ENCODE peak calls at places on chromosomes 1 and 21, in seven cellular contexts. One of them, this sample, is unnamed.

GRCh38 chr1:41417335-41417682 is 56.1 kb downstream of the FOXO6 start:
- DNase-seq in psoas muscle: no peak
- DNase-seq in A549: no peak
- DNase-seq in CD8-positive, alpha-beta T cell: no peak
- DNase-seq in lower lobe of right lung: no peak
- DNase-seq in suprapubic skin: no peak
- DNase-seq in mucosa of descending colon: no peak
- DNase-seq in this sample: no peak

GRCh38 chr1:243575070-243575469 is 275.0 kb downstream of the AKT3 start:
- DNase-seq in mucosa of descending colon: no peak
- DNase-seq in psoas muscle: no peak
- DNase-seq in A549: no peak
- DNase-seq in lower lobe of right lung: no peak
- DNase-seq in CD8-positive, alpha-beta T cell: no peak
- DNase-seq in suprapubic skin: no peak
- DNase-seq in this sample: no peak

GRCh38 chr1:115529216-115529897 is 112.4 kb upstream of the VANGL1 start:
- DNase-seq in CD8-positive, alpha-beta T cell: no peak
- DNase-seq in suprapubic skin: no peak
- DNase-seq in psoas muscle: no peak
- DNase-seq in mucosa of descending colon: no peak
- DNase-seq in lower lobe of right lung: no peak
- DNase-seq in A549: no peak
- DNase-seq in this sample: no peak

GRCh38 chr1:235952950-235953615 is 86.4 kb upstream of the LYST start:
- DNase-seq in mucosa of descending colon: no peak
- DNase-seq in CD8-positive, alpha-beta T cell: no peak
- DNase-seq in lower lobe of right lung: no peak
- DNase-seq in suprapubic skin: no peak
- DNase-seq in psoas muscle: no peak
- DNase-seq in A549: no peak
- DNase-seq in this sample: no peak

GRCh38 chr1:115429242-115429641 is 91.2 kb upstream of the NGF start:
- DNase-seq in lower lobe of right lung: no peak
- DNase-seq in CD8-positive, alpha-beta T cell: no peak
- DNase-seq in psoas muscle: no peak
- DNase-seq in mucosa of descending colon: no peak
- DNase-seq in suprapubic skin: no peak
- DNase-seq in A549: no peak
- DNase-seq in this sample: no peak

GRCh38 chr1:200638073-200638472 is 17.5 kb upstream of the KIF14 start:
- DNase-seq in lower lobe of right lung: no peak
- DNase-seq in suprapubic skin: no peak
- DNase-seq in CD8-positive, alpha-beta T cell: no peak
- DNase-seq in psoas muscle: no peak
- DNase-seq in mucosa of descending colon: no peak
- DNase-seq in A549: peak; percentile 24
- DNase-seq in this sample: no peak

GRCh38 chr1:182259229-182259872 is 132.2 kb downstream of the GLUL start:
- DNase-seq in mucosa of descending colon: no peak
- DNase-seq in A549: no peak
- DNase-seq in CD8-positive, alpha-beta T cell: peak; percentile 60
- DNase-seq in lower lobe of right lung: peak; percentile 67
- DNase-seq in psoas muscle: peak; percentile 76
- DNase-seq in suprapubic skin: peak; percentile 85
- DNase-seq in this sample: no peak

GRCh38 chr1:63958556-63958955 is 184.7 kb downstream of the ROR1 start:
- DNase-seq in suprapubic skin: no peak
- DNase-seq in CD8-positive, alpha-beta T cell: no peak
- DNase-seq in lower lobe of right lung: no peak
- DNase-seq in mucosa of descending colon: no peak
- DNase-seq in psoas muscle: no peak
- DNase-seq in A549: no peak
- DNase-seq in this sample: no peak

GRCh38 chr1:208089971-208090755 is 154.0 kb downstream of the PLXNA2 start:
- DNase-seq in psoas muscle: no peak
- DNase-seq in CD8-positive, alpha-beta T cell: no peak
- DNase-seq in A549: no peak
- DNase-seq in suprapubic skin: no peak
- DNase-seq in lower lobe of right lung: no peak
- DNase-seq in mucosa of descending colon: no peak
- DNase-seq in this sample: no peak

GRCh38 chr1:16138772-16139221 is 17.1 kb downstream of the EPHA2 start:
- DNase-seq in psoas muscle: no peak
- DNase-seq in suprapubic skin: no peak
- DNase-seq in mucosa of descending colon: no peak
- DNase-seq in CD8-positive, alpha-beta T cell: no peak
- DNase-seq in A549: no peak
- DNase-seq in lower lobe of right lung: no peak
- DNase-seq in this sample: no peak

GRCh38 chr1:212260557-212261342 is 24.5 kb upstream of the PPP2R5A start:
- DNase-seq in psoas muscle: no peak
- DNase-seq in lower lobe of right lung: no peak
- DNase-seq in A549: peak; percentile 29
- DNase-seq in suprapubic skin: no peak
- DNase-seq in mucosa of descending colon: no peak
- DNase-seq in CD8-positive, alpha-beta T cell: no peak
- DNase-seq in this sample: no peak

GRCh38 chr1:18886003-18886335 is 16.4 kb downstream of the ALDH4A1 start:
- DNase-seq in suprapubic skin: no peak
- DNase-seq in lower lobe of right lung: no peak
- DNase-seq in A549: peak; percentile 23
- DNase-seq in mucosa of descending colon: no peak
- DNase-seq in CD8-positive, alpha-beta T cell: no peak
- DNase-seq in psoas muscle: no peak
- DNase-seq in this sample: no peak

GRCh38 chr1:67615886-67616285 is 69.1 kb upstream of the GADD45A start:
- DNase-seq in CD8-positive, alpha-beta T cell: no peak
- DNase-seq in A549: no peak
- DNase-seq in mucosa of descending colon: no peak
- DNase-seq in lower lobe of right lung: no peak
- DNase-seq in psoas muscle: no peak
- DNase-seq in suprapubic skin: no peak
- DNase-seq in this sample: no peak

DNA sequence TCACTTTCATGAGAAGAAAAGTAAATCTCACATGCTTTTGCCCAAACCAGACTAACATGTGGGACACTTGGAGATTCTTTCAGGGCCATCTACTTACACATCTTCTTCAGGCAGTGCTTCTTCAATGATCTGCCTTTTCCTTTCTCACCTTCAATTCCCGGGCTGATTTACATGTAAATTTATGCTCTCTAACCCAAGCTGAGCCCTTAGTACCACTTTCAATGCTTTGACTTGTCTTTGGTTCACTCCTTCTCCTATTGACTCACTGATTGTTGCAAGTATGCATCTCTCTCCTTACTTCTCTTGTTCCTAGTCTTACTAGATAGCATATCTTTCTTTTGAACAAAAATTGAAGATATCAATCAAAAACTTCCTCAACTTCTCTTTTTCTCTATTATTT is 154.2 kb upstream of the DEPDC1 start:
- DNase-seq in CD8-positive, alpha-beta T cell: no peak
- DNase-seq in mucosa of descending colon: no peak
- DNase-seq in lower lobe of right lung: no peak
- DNase-seq in A549: no peak
- DNase-seq in psoas muscle: no peak
- DNase-seq in suprapubic skin: no peak
- DNase-seq in this sample: no peak
- H3K4me1 ChIP-seq in CD8-positive, alpha-beta T cell: no peaks in the 10 kb centered on the region
- H3K4me1 ChIP-seq in mucosa of descending colon: no peaks in the 10 kb centered on the region
- H3K4me1 ChIP-seq in lower lobe of right lung: no peaks in the 10 kb centered on the region
- H3K4me1 ChIP-seq in A549: no peaks in the 10 kb centered on the region
- H3K4me1 ChIP-seq in psoas muscle: no peaks in the 10 kb centered on the region
- H3K4me1 ChIP-seq in suprapubic skin: no peaks in the 10 kb centered on the region
- H3K4me1 ChIP-seq in this sample: no peaks in the 10 kb centered on the region

GRCh38 chr1:8344893-8345507 is 27.1 kb downstream of the SLC45A1 start:
- DNase-seq in CD8-positive, alpha-beta T cell: no peak
- DNase-seq in lower lobe of right lung: no peak
- DNase-seq in suprapubic skin: no peak
- DNase-seq in mucosa of descending colon: peak; percentile 13
- DNase-seq in A549: no peak
- DNase-seq in psoas muscle: no peak
- DNase-seq in this sample: no peak

GRCh38 chr1:8343464-8344001 is 25.6 kb downstream of the SLC45A1 start:
- DNase-seq in suprapubic skin: peak; percentile 90
- DNase-seq in psoas muscle: peak; percentile 89
- DNase-seq in lower lobe of right lung: peak; percentile 67
- DNase-seq in A549: peak; percentile 89
- DNase-seq in CD8-positive, alpha-beta T cell: no peak
- DNase-seq in mucosa of descending colon: peak; percentile 58
- DNase-seq in this sample: peak; percentile 90

GRCh38 chr1:8340456-8340855 is 22.5 kb downstream of the SLC45A1 start:
- DNase-seq in lower lobe of right lung: no peak
- DNase-seq in suprapubic skin: no peak
- DNase-seq in CD8-positive, alpha-beta T cell: no peak
- DNase-seq in A549: no peak
- DNase-seq in mucosa of descending colon: no peak
- DNase-seq in psoas muscle: no peak
- DNase-seq in this sample: no peak

GRCh38 chr1:8343044-8343443 is 25.1 kb downstream of the SLC45A1 start:
- DNase-seq in A549: no peak
- DNase-seq in mucosa of descending colon: no peak
- DNase-seq in CD8-positive, alpha-beta T cell: no peak
- DNase-seq in suprapubic skin: no peak
- DNase-seq in psoas muscle: no peak
- DNase-seq in lower lobe of right lung: peak; percentile 43
- DNase-seq in this sample: no peak

GRCh38 chr1:8342325-8342724 is 24.4 kb downstream of the SLC45A1 start:
- DNase-seq in suprapubic skin: no peak
- DNase-seq in CD8-positive, alpha-beta T cell: no peak
- DNase-seq in lower lobe of right lung: no peak
- DNase-seq in psoas muscle: peak; percentile 61
- DNase-seq in A549: no peak
- DNase-seq in mucosa of descending colon: no peak
- DNase-seq in this sample: no peak
- TF ChIP-seq CTCF in suprapubic skin: no peak
- TF ChIP-seq CTCF in CD8-positive, alpha-beta T cell: no peak
- TF ChIP-seq CTCF in lower lobe of right lung: no peak
- TF ChIP-seq CTCF in psoas muscle: no peak
- TF ChIP-seq CTCF in A549: no peak
- TF ChIP-seq CTCF in mucosa of descending colon: no peak
- TF ChIP-seq CTCF in this sample: no peak

GRCh38 chr21:38984982-38985422 is 179.3 kb downstream of the ETS2 start:
- DNase-seq in lower lobe of right lung: no peak
- DNase-seq in mucosa of descending colon: no peak
- DNase-seq in CD8-positive, alpha-beta T cell: no peak
- DNase-seq in suprapubic skin: no peak
- DNase-seq in A549: no peak
- DNase-seq in psoas muscle: no peak
- DNase-seq in this sample: no peak

GRCh38 chr21:38987551-38988210 is 182.0 kb downstream of the ETS2 start:
- DNase-seq in suprapubic skin: no peak
- DNase-seq in CD8-positive, alpha-beta T cell: no peak
- DNase-seq in lower lobe of right lung: no peak
- DNase-seq in A549: no peak
- DNase-seq in mucosa of descending colon: no peak
- DNase-seq in psoas muscle: no peak
- DNase-seq in this sample: no peak

GRCh38 chr21:38985423-38986378 is 180.0 kb downstream of the ETS2 start:
- DNase-seq in psoas muscle: peak; percentile 78
- DNase-seq in suprapubic skin: peak; percentile 93
- DNase-seq in CD8-positive, alpha-beta T cell: no peak
- DNase-seq in lower lobe of right lung: peak; percentile 67
- DNase-seq in mucosa of descending colon: peak; percentile 48
- DNase-seq in A549: no peak
- DNase-seq in this sample: peak; percentile 69

GRCh38 chr21:38988211-38989096 is 182.7 kb downstream of the ETS2 start:
- DNase-seq in CD8-positive, alpha-beta T cell: no peak
- DNase-seq in mucosa of descending colon: no peak
- DNase-seq in lower lobe of right lung: no peak
- DNase-seq in suprapubic skin: peak; percentile 70
- DNase-seq in A549: no peak
- DNase-seq in psoas muscle: no peak
- DNase-seq in this sample: no peak

GRCh38 chr21:38986460-38987395 is 181.0 kb downstream of the ETS2 start:
- DNase-seq in lower lobe of right lung: no peak
- DNase-seq in CD8-positive, alpha-beta T cell: no peak
- DNase-seq in psoas muscle: no peak
- DNase-seq in suprapubic skin: no peak
- DNase-seq in A549: no peak
- DNase-seq in mucosa of descending colon: no peak
- DNase-seq in this sample: no peak
- H3K4me1 ChIP-seq in lower lobe of right lung: peaks cover 77% of the 10 kb centered on the region
- H3K4me1 ChIP-seq in CD8-positive, alpha-beta T cell: no peaks in the 10 kb centered on the region
- H3K4me1 ChIP-seq in psoas muscle: peaks cover 71% of the 10 kb centered on the region
- H3K4me1 ChIP-seq in suprapubic skin: peaks cover 77% of the 10 kb centered on the region
- H3K4me1 ChIP-seq in A549: no peaks in the 10 kb centered on the region
- H3K4me1 ChIP-seq in mucosa of descending colon: peaks cover 18% of the 10 kb centered on the region
- H3K4me1 ChIP-seq in this sample: peaks cover 61% of the 10 kb centered on the region

GRCh38 chr1:209651148-209651547 is 1.1 kb downstream of the LAMB3 start:
- DNase-seq in CD8-positive, alpha-beta T cell: no peak
- DNase-seq in mucosa of descending colon: peak; percentile 82
- DNase-seq in suprapubic skin: peak; percentile 84
- DNase-seq in psoas muscle: peak; percentile 84
- DNase-seq in A549: peak; percentile 82
- DNase-seq in lower lobe of right lung: peak; percentile 84
- DNase-seq in this sample: no peak
- TF ChIP-seq CTCF in CD8-positive, alpha-beta T cell: no peak
- TF ChIP-seq CTCF in mucosa of descending colon: no peak
- TF ChIP-seq CTCF in suprapubic skin: no peak
- TF ChIP-seq CTCF in psoas muscle: no peak
- TF ChIP-seq CTCF in A549: no peak
- TF ChIP-seq CTCF in lower lobe of right lung: no peak
- TF ChIP-seq CTCF in this sample: no peak

DNA sequence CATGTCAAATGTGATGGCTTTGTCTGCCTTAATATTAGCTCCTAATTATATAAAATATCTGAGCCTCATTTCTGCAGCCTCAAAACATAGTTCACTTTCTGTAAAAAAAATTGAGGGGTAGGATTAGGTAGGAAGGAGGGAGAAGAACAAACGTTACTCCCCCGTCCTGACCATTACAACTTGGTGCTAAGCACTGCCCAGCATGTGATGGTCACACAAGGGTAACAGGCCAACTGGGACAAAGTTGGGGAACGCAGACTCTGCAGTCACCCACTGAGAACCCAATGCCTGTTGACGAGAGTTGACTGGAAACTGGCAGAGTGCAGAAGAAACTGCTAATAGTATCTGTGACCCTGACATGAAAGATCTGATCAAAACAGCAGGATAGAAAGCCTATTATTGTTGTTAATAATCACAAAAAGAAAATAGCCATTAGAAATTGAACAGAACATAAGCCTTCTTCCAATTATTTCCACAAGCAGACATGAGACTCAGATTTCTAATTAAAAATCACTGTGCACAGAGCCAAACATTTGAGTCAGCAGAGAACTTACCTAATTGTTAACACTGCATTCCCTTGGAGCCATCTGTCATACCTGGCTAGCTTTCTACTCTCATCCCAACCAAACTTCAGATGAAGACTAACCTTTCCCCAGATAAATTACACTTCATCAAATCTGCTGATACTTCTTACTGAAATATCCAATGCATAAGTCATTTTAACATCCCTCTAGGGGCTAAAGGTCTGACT is 5.5 kb downstream of the SORT1 start:
- DNase-seq in lower lobe of right lung: peak; percentile 49
- DNase-seq in suprapubic skin: no peak
- DNase-seq in CD8-positive, alpha-beta T cell: no peak
- DNase-seq in mucosa of descending colon: no peak
- DNase-seq in psoas muscle: peak; percentile 77
- DNase-seq in A549: no peak
- DNase-seq in this sample: no peak
- H3K4me1 ChIP-seq in lower lobe of right lung: peaks cover 88% of the 10 kb centered on the region
- H3K4me1 ChIP-seq in suprapubic skin: peaks cover 82% of the 10 kb centered on the region
- H3K4me1 ChIP-seq in CD8-positive, alpha-beta T cell: peaks cover 9% of the 10 kb centered on the region
- H3K4me1 ChIP-seq in mucosa of descending colon: peaks cover 33% of the 10 kb centered on the region
- H3K4me1 ChIP-seq in psoas muscle: peaks cover 73% of the 10 kb centered on the region
- H3K4me1 ChIP-seq in A549: peaks cover 29% of the 10 kb centered on the region
- H3K4me1 ChIP-seq in this sample: peaks cover 69% of the 10 kb centered on the region

GRCh38 chr21:45466330-45467220 is 61.6 kb downstream of the COL18A1 start:
- DNase-seq in psoas muscle: peak; percentile 38
- DNase-seq in A549: no peak
- DNase-seq in CD8-positive, alpha-beta T cell: no peak
- DNase-seq in suprapubic skin: peak; percentile 56
- DNase-seq in lower lobe of right lung: no peak
- DNase-seq in mucosa of descending colon: peak; percentile 12
- DNase-seq in this sample: no peak
- TF ChIP-seq CTCF in psoas muscle: no peak
- TF ChIP-seq CTCF in A549: no peak
- TF ChIP-seq CTCF in CD8-positive, alpha-beta T cell: no peak
- TF ChIP-seq CTCF in suprapubic skin: no peak
- TF ChIP-seq CTCF in lower lobe of right lung: no peak
- TF ChIP-seq CTCF in mucosa of descending colon: no peak
- TF ChIP-seq CTCF in this sample: no peak